ENCODE peak calls at places on chromosomes 13 and 19, in seven cellular contexts. K is cardiac fibroblast, P is ACHN, D is amniotic stem cell, J is mesothelial cell of epicardium, W is hypothalamus, Z is fibroblast of the conjunctiva. O is an unnamed sample.
A peak's percentile ranks its signal among the peaks of the same experiment; 100 is the strongest.

GRCh38 chr13:97380696-97381095 is 53.3 kb upstream of the RAP2A start:
- DNase-seq in K (no peak), P (no peak), D (no peak), J (no peak), W (no peak), Z (no peak), O (no peak)

GRCh38 chr19:16449330-16449961 is 22.3 kb downstream of the EPS15L1 start:
- DNase-seq in K (peak; percentile 57), P (no peak), D (no peak), J (no peak), W (no peak), Z (no peak), O (peak; percentile 72)

GRCh38 chr19:6766357-6767080 is 716 bp downstream of the SH2D3A start:
- DNase-seq in K (no peak), P (peak; percentile 24), D (no peak), J (no peak), W (no peak), Z (no peak), O (no peak)

GRCh38 chr19:44747739-44748425 is 626 bp upstream of the BCL3 start:
- DNase-seq in K (peak; percentile 72), P (peak; percentile 65), D (peak; percentile 47), J (no peak), W (peak; percentile 50), Z (no peak), O (no peak)

GRCh38 chr13:84843368-84843767 is 955.9 kb downstream of the SLITRK6 start:
- DNase-seq in K (no peak), P (no peak), D (no peak), J (no peak), W (no peak), Z (no peak), O (no peak)

GRCh38 chr19:13995878-13996765 is 10.0 kb downstream of the RFX1 start:
- DNase-seq in K (no peak), P (no peak), D (no peak), J (no peak), W (no peak), Z (no peak), O (peak; percentile 20)

GRCh38 chr19:49882643-49883042 is 5.1 kb downstream of the TBC1D17 start:
- DNase-seq in K (no peak), P (no peak), D (no peak), J (no peak), W (no peak), Z (no peak), O (no peak)

GRCh38 chr19:12647490-12648071 is 19.0 kb downstream of the MAN2B1 start:
- DNase-seq in K (peak; percentile 47), P (no peak), D (no peak), J (no peak), W (no peak), Z (no peak), O (peak; percentile 76)

O was measured in GM13976.